ENCODE peak calls at places on chromosomes 5 and 9, in ten cellular contexts. J, D, C, E, B, S, M, G, I and P are unnamed samples.

GRCh38 chr5:147813696-147814095 is 17.8 kb downstream of the SPINK1 start:
- DNase-seq in M (no peak), S (no peak), G (no peak), C (no peak), B (no peak), E (no peak), D (no peak), I (no peak), J (no peak), P (no peak)

GRCh38 chr5:113615708-113616107 is 102.2 kb downstream of the YTHDC2 start:
- DNase-seq in D (no peak), E (no peak), B (no peak), I (no peak), C (no peak), J (no peak), G (peak; percentile 28), S (peak; percentile 27), M (no peak), P (peak; percentile 23)

GRCh38 chr9:127854169-127854833 is at the start of gene ENG:
- DNase-seq in M (peak; percentile 90), J (no peak), D (no peak), G (peak; percentile 44), I (peak; percentile 83), B (peak; percentile 65), E (peak; percentile 92), C (peak; percentile 10), S (peak; percentile 55), P (peak; percentile 67)

GRCh38 chr9:36100532-36100931 is 36.0 kb upstream of the GLIPR2 start:
- DNase-seq in G (no peak), C (no peak), S (no peak), I (no peak), J (peak; percentile 13), M (no peak), B (no peak), D (no peak), E (no peak), P (peak; percentile 18)

GRCh38 chr5:120615967-120616645 is 152.0 kb downstream of the PRR16 start:
- DNase-seq in E (no peak), B (no peak), I (no peak), S (no peak), J (no peak), G (peak; percentile 70), M (no peak), C (peak; percentile 92), D (no peak), P (peak; percentile 83)

GRCh38 chr5:41527201-41527779 is 16.9 kb upstream of the PLCXD3 start:
- DNase-seq in D (no peak), M (peak; percentile 24), B (no peak), E (peak; percentile 87), J (peak; percentile 71), C (peak; percentile 92), G (peak; percentile 93), S (peak; percentile 8), I (no peak), P (peak; percentile 70)

GRCh38 chr9:136840140-136840876 is 2.0 kb upstream of the AJM1 start:
- DNase-seq in C (no peak), E (no peak), D (no peak), I (no peak), G (no peak), B (no peak), S (peak; percentile 48), M (no peak), J (no peak), P (no peak)

GRCh38 chr5:93163010-93163663 is 417.9 kb downstream of the NR2F1-AS1 start:
- DNase-seq in J (no peak), B (no peak), D (no peak), I (no peak), G (peak; percentile 62), C (peak; percentile 92), E (no peak), M (no peak), S (no peak), P (peak; percentile 80)

GRCh38 chr9:24594234-24594850 is 48.6 kb upstream of the IZUMO3 start:
- DNase-seq in B (no peak), D (no peak), C (no peak), E (no peak), J (no peak), I (no peak), S (no peak), M (no peak), G (no peak), P (no peak)

GRCh38 chr5:129905467-129906176 is 1.4 kb downstream of the CHSY3 start:
- DNase-seq in S (peak; percentile 51), J (peak; percentile 34), C (no peak), M (no peak), E (peak; percentile 27), D (no peak), B (no peak), I (peak; percentile 21), G (no peak), P (no peak)

GRCh38 chr5:159588930-159589329 is 258.6 kb upstream of the IL12B start:
- DNase-seq in J (no peak), I (no peak), E (peak; percentile 26), D (no peak), B (no peak), C (no peak), G (no peak), S (no peak), M (no peak), P (no peak)

GRCh38 chr5:179237770-179238627 is 107.3 kb downstream of the ADAMTS2 start:
- DNase-seq in C (no peak), G (no peak), I (no peak), E (no peak), D (no peak), B (peak; percentile 40), J (no peak), S (no peak), M (no peak), P (no peak)

GRCh38 chr5:100890514-100891008 is 12.5 kb downstream of the ST8SIA4 start:
- DNase-seq in B (no peak), S (no peak), G (no peak), D (peak; percentile 34), I (no peak), J (no peak), E (no peak), M (no peak), C (peak; percentile 68), P (no peak)

DNA sequence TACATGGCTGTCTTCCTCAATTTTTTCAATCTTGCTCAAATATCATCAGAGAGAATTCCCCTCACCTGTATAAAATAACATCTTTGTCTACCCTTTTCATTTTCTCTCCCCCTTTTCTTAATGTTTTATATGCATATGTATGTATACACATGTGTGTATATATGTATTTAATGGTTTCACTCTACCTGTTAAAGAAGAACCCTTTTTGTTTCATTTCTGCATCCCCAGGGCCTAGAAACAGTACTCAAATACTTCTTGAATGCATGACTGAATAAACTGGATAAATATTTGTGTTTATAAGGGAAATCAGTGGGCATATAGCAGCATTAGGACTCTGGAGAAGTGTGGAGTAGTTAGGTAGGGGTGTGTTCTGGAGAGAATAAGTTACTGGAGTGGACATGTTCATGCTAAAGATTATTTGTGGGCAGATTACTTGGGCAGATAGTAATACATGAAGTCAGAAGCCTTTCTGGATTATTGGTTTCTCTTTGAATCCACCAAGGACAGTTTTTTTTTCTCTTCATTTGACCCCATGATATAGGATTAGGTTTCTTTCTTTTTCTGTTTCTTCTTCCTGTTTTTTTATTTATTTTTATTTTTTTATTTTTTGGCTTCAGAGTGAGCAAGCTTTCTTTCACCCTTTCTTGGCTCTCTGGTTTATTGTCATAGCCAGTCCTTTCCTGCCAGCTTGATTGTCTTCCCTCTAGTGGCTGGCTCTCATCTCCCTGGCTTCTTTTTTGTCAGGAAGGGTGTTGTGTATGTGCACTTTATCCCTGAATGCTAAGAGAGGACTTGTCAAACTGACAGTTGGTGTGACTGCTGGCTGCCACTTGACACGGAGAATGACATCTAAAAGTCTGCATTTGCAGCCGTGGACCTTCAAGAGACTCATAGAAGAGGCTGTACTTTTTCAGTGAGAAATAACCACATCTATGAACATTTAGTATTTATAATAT is 89.3 kb downstream of the ZCCHC7 start:
- DNase-seq in S (no peak), E (no peak), M (no peak), C (peak; percentile 5), G (no peak), D (peak; percentile 51), B (no peak), I (no peak), J (peak; percentile 12), P (no peak)
- TF ChIP-seq CTCF in S (no peak), E (no peak), M (peak; percentile 37), C (no peak), G (peak; percentile 60), D (peak; percentile 69), B (no peak), I (no peak), J (peak; percentile 22), P (peak; percentile 11)

GRCh38 chr9:129567842-129568559 is 52.9 kb downstream of the C9orf50 start:
- DNase-seq in B (no peak), E (no peak), J (peak; percentile 74), G (no peak), I (peak; percentile 34), D (no peak), M (no peak), C (peak; percentile 39), S (no peak), P (peak; percentile 76)
- H3K4me3 ChIP-seq in B (peak overlapping the region; percentile 87), E (peak overlapping the region; percentile 37), J (peak overlapping the region; percentile 35), G (peak overlapping the region; percentile 46), I (peak overlapping the region; percentile 68), D (no peak overlapping the region), M (peak overlapping the region; percentile 70), C (peak overlapping the region; percentile 38), S (peak overlapping the region; percentile 85), P (peak overlapping the region; percentile 34)

GRCh38 chr5:123099514-123100151 is 10.6 kb downstream of the PRDM6 start:
- DNase-seq in B (no peak), J (peak; percentile 70), M (no peak), C (no peak), I (peak; percentile 30), G (no peak), S (peak; percentile 45), E (no peak), D (no peak), P (peak; percentile 33)
- TF ChIP-seq CTCF in B (no peak), J (peak; percentile 23), M (peak; percentile 32), C (peak; percentile 12), I (no peak), G (peak; percentile 4), S (peak; percentile 25), E (no peak), D (no peak), P (no peak)

GRCh38 chr9:7799934-7800285 is 332 bp upstream of the DMAC1 start:
- DNase-seq in G (no peak), D (no peak), S (no peak), E (no peak), I (no peak), J (no peak), C (no peak), B (no peak), M (no peak), P (no peak)

GRCh38 chr9:7799234-7799933 is at the start of gene DMAC1:
- DNase-seq in I (peak; percentile 74), C (peak; percentile 87), S (peak; percentile 90), G (peak; percentile 71), E (peak; percentile 86), B (peak; percentile 72), M (peak; percentile 72), D (peak; percentile 88), J (peak; percentile 90), P (peak; percentile 82)

DNA sequence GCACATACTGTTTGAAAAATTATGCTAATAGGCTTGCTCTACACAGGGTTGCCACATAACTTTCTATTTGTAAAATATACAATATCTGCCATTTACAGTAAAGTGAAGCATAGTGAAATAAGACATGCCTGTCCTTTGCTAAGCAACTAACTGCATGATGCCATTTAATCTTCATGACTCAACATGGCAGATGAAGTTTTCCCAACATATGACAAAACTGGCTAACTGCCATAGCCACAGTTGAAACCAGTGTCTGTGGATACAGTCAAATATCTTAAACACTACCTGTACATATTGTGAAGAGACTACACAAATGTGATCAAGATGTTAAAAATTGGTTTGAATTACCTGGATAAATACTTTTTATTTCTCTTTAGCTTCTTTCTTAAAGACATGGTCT is 3.1 kb upstream of the DMAC1 start:
- DNase-seq in E (no peak), G (no peak), D (no peak), S (no peak), B (no peak), M (no peak), I (no peak), J (no peak), C (peak; percentile 90), P (no peak)
- H3K4me3 ChIP-seq in E (no peak overlapping the region), G (no peak overlapping the region), D (no peak overlapping the region), S (no peak overlapping the region), B (no peak overlapping the region), M (no peak overlapping the region), I (no peak overlapping the region), J (no peak overlapping the region), C (no peak overlapping the region), P (no peak overlapping the region)